ENCODE peak calls at places on chromosomes 6 and 20, in four cellular contexts. One of them, this sample, is unnamed.
A peak's percentile ranks its signal among the peaks of the same experiment; 100 is the strongest.

GRCh38 chr6:44008821-44009370 is 118.4 kb downstream of the MRPL14 start:
- DNase-seq in foreskin fibroblast: no peak
- DNase-seq in GM12865: no peak
- DNase-seq in tibial nerve: no peak
- DNase-seq in this sample: no peak

GRCh38 chr6:144176043-144176442 is 25.7 kb downstream of the STX11 start:
- DNase-seq in tibial nerve: no peak
- DNase-seq in GM12865: no peak
- DNase-seq in foreskin fibroblast: no peak
- DNase-seq in this sample: no peak

GRCh38 chr20:36094497-36094896 is 60.0 kb upstream of the EPB41L1 start:
- DNase-seq in foreskin fibroblast: no peak
- DNase-seq in tibial nerve: peak; percentile 44
- DNase-seq in GM12865: no peak
- DNase-seq in this sample: no peak

GRCh38 chr6:132369526-132369925 is 31.7 kb downstream of the MOXD1 start:
- DNase-seq in tibial nerve: no peak
- DNase-seq in foreskin fibroblast: peak; percentile 68
- DNase-seq in GM12865: no peak
- DNase-seq in this sample: no peak

GRCh38 chr6:169986848-169987498 is 235.6 kb downstream of the ERMARD start:
- DNase-seq in tibial nerve: no peak
- DNase-seq in foreskin fibroblast: no peak
- DNase-seq in GM12865: no peak
- DNase-seq in this sample: no peak

GRCh38 chr6:146878564-146879343 is 280.0 kb downstream of the ADGB start:
- DNase-seq in tibial nerve: no peak
- DNase-seq in GM12865: no peak
- DNase-seq in foreskin fibroblast: no peak
- DNase-seq in this sample: no peak

GRCh38 chr6:33278810-33279209 is 1.9 kb downstream of the B3GALT4 start:
- DNase-seq in GM12865: no peak
- DNase-seq in foreskin fibroblast: no peak
- DNase-seq in tibial nerve: no peak
- DNase-seq in this sample: no peak

GRCh38 chr20:37343212-37343993 is 2.5 kb upstream of the SRC start:
- DNase-seq in tibial nerve: no peak
- DNase-seq in foreskin fibroblast: no peak
- DNase-seq in GM12865: peak; percentile 63
- DNase-seq in this sample: no peak

GRCh38 chr6:168823397-168824020 is 382.5 kb downstream of the SMOC2 start:
- DNase-seq in tibial nerve: no peak
- DNase-seq in GM12865: no peak
- DNase-seq in foreskin fibroblast: no peak
- DNase-seq in this sample: no peak

GRCh38 chr6:71222676-71223075 is 65.9 kb upstream of the OGFRL1 start:
- DNase-seq in foreskin fibroblast: no peak
- DNase-seq in tibial nerve: no peak
- DNase-seq in GM12865: no peak
- DNase-seq in this sample: no peak

GRCh38 chr6:53912661-53913060 is 117.9 kb downstream of the LRRC1 start:
- DNase-seq in tibial nerve: no peak
- DNase-seq in GM12865: no peak
- DNase-seq in foreskin fibroblast: no peak
- DNase-seq in this sample: no peak

GRCh38 chr6:166626177-166627038 is 643 bp downstream of the RPS6KA2 start:
- DNase-seq in foreskin fibroblast: no peak
- DNase-seq in tibial nerve: peak; percentile 35
- DNase-seq in GM12865: peak; percentile 4
- DNase-seq in this sample: no peak

GRCh38 chr6:139134817-139135577 is at the start of gene HECA:
- DNase-seq in foreskin fibroblast: peak; percentile 97
- DNase-seq in GM12865: peak; percentile 95
- DNase-seq in tibial nerve: peak; percentile 98
- DNase-seq in this sample: peak; percentile 97

GRCh38 chr6:139137716-139138115 is 2.8 kb downstream of the HECA start:
- DNase-seq in foreskin fibroblast: no peak
- DNase-seq in tibial nerve: no peak
- DNase-seq in GM12865: no peak
- DNase-seq in this sample: no peak

GRCh38 chr6:139133733-139134360 is 1.0 kb upstream of the HECA start:
- DNase-seq in GM12865: no peak
- DNase-seq in tibial nerve: no peak
- DNase-seq in foreskin fibroblast: no peak
- DNase-seq in this sample: no peak

GRCh38 chr6:139133272-139133671 is 1.6 kb upstream of the HECA start:
- DNase-seq in tibial nerve: no peak
- DNase-seq in GM12865: peak; percentile 58
- DNase-seq in foreskin fibroblast: no peak
- DNase-seq in this sample: no peak

DNA sequence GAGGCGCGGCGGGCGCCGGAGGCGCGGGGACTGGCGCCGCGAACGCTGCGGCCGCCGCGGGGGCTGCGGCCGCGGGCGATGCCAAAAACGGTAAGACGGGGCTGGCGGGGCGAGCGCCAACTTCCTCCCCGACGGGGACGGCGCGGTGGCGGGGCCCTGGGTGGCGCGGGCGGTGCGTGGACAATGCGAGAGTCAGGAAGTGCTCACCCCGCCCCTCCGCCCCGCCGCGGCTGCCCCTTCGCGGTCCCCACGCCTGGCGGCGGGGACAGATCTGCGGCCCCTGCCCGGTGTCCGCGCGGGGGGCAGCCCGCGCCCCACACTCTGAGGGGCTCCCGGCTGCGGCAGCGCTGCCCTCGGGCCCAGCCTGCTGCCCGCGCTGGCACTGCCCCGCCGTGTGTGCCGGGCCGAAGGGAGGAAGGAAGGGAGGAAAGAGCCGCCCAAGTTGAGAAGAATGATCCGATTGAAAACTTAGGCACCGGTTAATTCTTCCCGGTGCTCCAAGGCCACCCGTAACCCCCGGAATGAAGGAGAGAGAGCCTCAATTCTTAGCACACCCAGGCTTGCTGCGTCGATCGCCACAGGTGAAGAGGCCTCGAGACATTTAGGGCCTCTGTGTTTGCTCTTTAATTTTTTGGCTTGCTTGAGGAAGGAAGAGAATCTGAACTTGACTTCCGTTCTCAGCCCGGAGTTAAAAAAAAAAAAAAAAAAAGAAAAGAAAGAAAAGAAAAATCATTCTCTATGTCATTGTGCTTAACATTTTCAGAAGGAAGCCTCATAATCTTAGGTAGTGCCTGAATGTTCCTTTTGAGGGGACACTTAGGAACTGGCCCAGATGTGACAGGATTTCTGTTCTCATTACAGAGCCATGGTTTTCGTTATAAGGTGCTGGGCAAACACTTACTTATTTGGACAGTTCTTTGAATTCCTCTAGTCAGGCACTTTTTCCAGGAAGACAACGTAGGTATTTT is 982 bp downstream of the HECA start:
- DNase-seq in GM12865: peak; percentile 61
- DNase-seq in tibial nerve: no peak
- DNase-seq in foreskin fibroblast: no peak
- DNase-seq in this sample: peak; percentile 24
- TF ChIP-seq CTCF in GM12865: no peak
- TF ChIP-seq CTCF in tibial nerve: peak; percentile 12
- TF ChIP-seq CTCF in foreskin fibroblast: no peak
- TF ChIP-seq CTCF in this sample: no peak

DNA sequence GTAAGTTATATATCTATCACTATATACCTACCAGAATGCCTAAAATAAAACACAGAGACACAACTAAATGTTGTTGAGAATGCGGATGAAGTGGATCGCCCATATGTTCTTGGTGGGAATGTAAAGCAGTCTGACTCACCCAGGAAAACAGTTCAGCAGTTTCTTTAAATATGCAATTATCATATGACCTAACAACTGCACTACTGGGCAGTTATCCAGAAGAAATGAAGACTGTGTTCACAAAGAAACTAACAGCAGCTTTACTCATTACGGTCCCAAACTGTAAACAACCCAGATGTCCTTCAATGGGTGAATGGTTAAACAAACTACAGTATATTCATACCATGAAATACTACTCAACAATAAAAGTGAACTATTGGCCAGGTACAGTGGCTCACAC is 14.3 kb upstream of the ZC3H12D start:
- DNase-seq in GM12865: no peak
- DNase-seq in foreskin fibroblast: peak; percentile 82
- DNase-seq in tibial nerve: no peak
- DNase-seq in this sample: no peak
- TF ChIP-seq CTCF in GM12865: no peak
- TF ChIP-seq CTCF in foreskin fibroblast: no peak
- TF ChIP-seq CTCF in tibial nerve: no peak
- TF ChIP-seq CTCF in this sample: no peak

GRCh38 chr20:50509923-50510705 is at the start of gene PTPN1:
- DNase-seq in tibial nerve: peak; percentile 97
- DNase-seq in GM12865: peak; percentile 99
- DNase-seq in foreskin fibroblast: peak; percentile 99
- DNase-seq in this sample: peak; percentile 99
- TF ChIP-seq CTCF in tibial nerve: no peak
- TF ChIP-seq CTCF in GM12865: no peak
- TF ChIP-seq CTCF in foreskin fibroblast: no peak
- TF ChIP-seq CTCF in this sample: no peak

GRCh38 chr20:45842169-45842812 is 8.7 kb downstream of the SNX21 start:
- DNase-seq in foreskin fibroblast: peak; percentile 69
- DNase-seq in tibial nerve: peak; percentile 62
- DNase-seq in GM12865: peak; percentile 61
- DNase-seq in this sample: no peak
- TF ChIP-seq CTCF in foreskin fibroblast: no peak
- TF ChIP-seq CTCF in tibial nerve: no peak
- TF ChIP-seq CTCF in GM12865: no peak
- TF ChIP-seq CTCF in this sample: no peak